ENCODE peak calls at places on chromosomes 5 and 9, in nine cellular contexts. Z is endodermal cell, N is AG10803, M is lower leg skin, V is cardiac muscle cell, U is hepatocyte, G is AG09309, A is epithelial cell of esophagus, W is B cell. O is an unnamed sample.

GRCh38 chr5:56099346-56099745 is 104.6 kb upstream of the IL6ST start:
- DNase-seq in M (no peak), U (no peak), N (peak), A (no peak), W (no peak), Z (no peak), G (peak), V (no peak), O (no peak)

GRCh38 chr5:133052317-133053175 is 733 bp downstream of the HSPA4 start:
- DNase-seq in G (no peak), U (peak), A (peak), N (peak), V (peak), Z (peak), M (peak), W (peak), O (peak)

GRCh38 chr5:139342423-139342723 is 719 bp downstream of the PAIP2 start:
- DNase-seq in A (no peak), N (no peak), U (no peak), V (no peak), Z (no peak), W (peak), M (no peak), G (no peak), O (no peak)

GRCh38 chr5:135887881-135888614 is 7.6 kb downstream of the IL9 start:
- DNase-seq in U (peak), G (no peak), W (no peak), N (peak), V (peak), A (peak), Z (peak), M (no peak), O (peak)

GRCh38 chr5:105956456-105957177 is 1714.1 kb downstream of the EFNA5 start:
- DNase-seq in G (no peak), U (no peak), N (no peak), M (no peak), V (no peak), W (no peak), A (peak), Z (no peak), O (no peak)

GRCh38 chr5:135696317-135696716 is 117.5 kb upstream of the CXCL14 start:
- DNase-seq in Z (peak), M (no peak), N (no peak), V (no peak), U (no peak), A (no peak), W (no peak), G (no peak), O (no peak)

GRCh38 chr9:137744632-137745183 is 125.9 kb downstream of the EHMT1 start:
- DNase-seq in U (no peak), V (no peak), W (no peak), N (no peak), A (no peak), G (no peak), M (no peak), Z (peak), O (no peak)

GRCh38 chr9:131178382-131178781 is 53.0 kb downstream of the NUP214 start:
- DNase-seq in A (peak), U (peak), V (peak), G (no peak), Z (peak), W (peak), M (no peak), N (peak), O (peak)

GRCh38 chr5:168947212-168947868 is 353.6 kb downstream of the SLIT3 start:
- DNase-seq in Z (peak), W (no peak), A (peak), U (peak), G (no peak), M (no peak), V (peak), N (peak), O (peak)

GRCh38 chr5:95715799-95716461 is 15.2 kb upstream of the RHOBTB3 start:
- DNase-seq in Z (no peak), M (no peak), N (peak), A (peak), W (no peak), U (no peak), V (no peak), G (peak), O (peak)

GRCh38 chr5:176817864-176818377 is 7.6 kb downstream of the UNC5A start:
- DNase-seq in M (no peak), Z (peak), W (no peak), A (peak), U (peak), G (no peak), N (no peak), V (peak), O (peak)

GRCh38 chr5:109105631-109106267 is 304.0 kb downstream of the PJA2 start:
- DNase-seq in W (no peak), N (peak), Z (no peak), U (peak), G (peak), V (no peak), A (peak), M (no peak), O (no peak)

GRCh38 chr9:100443781-100444768 is 17.1 kb downstream of the MSANTD3 start:
- DNase-seq in N (peak), W (no peak), G (no peak), M (no peak), A (no peak), V (peak), Z (no peak), U (no peak), O (no peak)

GRCh38 chr9:20620658-20621552 is 1.4 kb downstream of the MLLT3 start:
- DNase-seq in W (no peak), N (peak), G (no peak), M (peak), Z (peak), V (peak), U (peak), A (peak), O (peak)

GRCh38 chr5:31824886-31825774 is 186.2 kb downstream of the PDZD2 start:
- DNase-seq in M (no peak), V (peak), Z (peak), U (peak), A (peak), G (peak), W (no peak), N (peak), O (peak)

GRCh38 chr9:133443982-133444381 is 15.8 kb upstream of the CACFD1 start:
- DNase-seq in V (no peak), M (no peak), N (no peak), Z (no peak), A (peak), W (no peak), U (no peak), G (no peak), O (no peak)

GRCh38 chr5:73901045-73901444 is 275.0 kb downstream of the ARHGEF28 start:
- DNase-seq in A (peak), N (no peak), M (peak), U (peak), V (no peak), W (no peak), G (no peak), Z (no peak), O (no peak)

GRCh38 chr5:139985733-139986132 is 57.4 kb downstream of the NRG2 start:
- DNase-seq in V (peak), U (peak), Z (no peak), G (peak), A (peak), N (peak), W (no peak), M (no peak), O (no peak)

GRCh38 chr9:33125871-33126822 is 41.0 kb downstream of the B4GALT1 start:
- DNase-seq in A (peak), W (peak), V (no peak), Z (no peak), U (peak), M (no peak), G (no peak), N (no peak), O (no peak)

DNA sequence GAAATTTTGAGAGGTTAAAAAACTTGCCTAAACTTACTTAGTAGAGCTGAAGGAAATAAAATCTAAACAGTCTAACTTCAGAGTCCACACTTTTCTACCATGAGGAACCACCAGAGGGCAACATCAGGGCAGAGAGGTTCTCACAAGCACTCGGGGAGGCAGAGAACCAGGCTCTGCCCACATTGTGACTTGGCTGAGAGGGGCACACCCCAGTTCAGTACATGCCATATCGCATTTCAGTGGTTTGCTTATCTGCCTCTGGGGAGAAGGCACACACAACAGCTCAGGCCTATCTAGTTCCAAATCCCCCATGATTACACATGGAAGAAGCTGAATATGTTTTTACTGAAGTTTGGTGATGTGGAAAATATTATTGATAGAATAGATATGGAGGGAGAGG is 49.2 kb downstream of the EQTN start:
- DNase-seq in G (peak), M (no peak), V (peak), N (peak), Z (peak), W (no peak), U (peak), A (peak), O (peak)
- TF ChIP-seq CTCF in G (peak), M (no peak), V (peak), N (peak), Z (peak), W (peak), U (peak), A (peak), O (peak)

GRCh38 chr5:171453988-171454387 is 34.5 kb downstream of the FGF18 start:
- DNase-seq in Z (no peak), A (no peak), W (no peak), M (no peak), U (no peak), N (no peak), G (no peak), V (no peak), O (no peak)

GRCh38 chr5:171451421-171451820 is 32.0 kb downstream of the FGF18 start:
- DNase-seq in V (no peak), Z (no peak), W (no peak), M (no peak), A (no peak), G (no peak), N (no peak), U (no peak), O (no peak)

GRCh38 chr5:171450423-171451246 is 31.2 kb downstream of the FGF18 start:
- DNase-seq in M (peak), N (peak), G (peak), Z (peak), A (peak), W (no peak), V (no peak), U (peak), O (peak)

GRCh38 chr5:171454549-171454948 is 35.1 kb downstream of the FGF18 start:
- DNase-seq in W (no peak), G (no peak), V (peak), M (no peak), Z (no peak), N (no peak), U (no peak), A (no peak), O (no peak)

GRCh38 chr5:171453056-171453725 is 33.7 kb downstream of the FGF18 start:
- DNase-seq in V (no peak), W (no peak), U (no peak), M (no peak), G (no peak), N (no peak), A (no peak), Z (no peak), O (no peak)
- TF ChIP-seq CTCF in V (no peak), W (no peak), U (no peak), M (no peak), G (no peak), N (no peak), A (no peak), Z (peak), O (no peak)

GRCh38 chr5:10111575-10111974 is 138.1 kb downstream of the ATPSCKMT start:
- DNase-seq in U (peak), A (peak), W (no peak), G (peak), M (no peak), Z (peak), N (peak), V (peak), O (peak)
- TF ChIP-seq CTCF in U (peak), A (peak), W (no peak), G (peak), M (no peak), Z (peak), N (peak), V (peak), O (peak)

GRCh38 chr9:695252-695651 is 146.2 kb upstream of the DMRT1 start:
- DNase-seq in N (no peak), A (no peak), W (no peak), Z (no peak), U (no peak), G (no peak), M (no peak), V (no peak), O (no peak)

GRCh38 chr9:698276-698675 is 143.2 kb upstream of the DMRT1 start:
- DNase-seq in M (no peak), U (no peak), W (no peak), Z (no peak), A (peak), N (peak), V (no peak), G (no peak), O (no peak)

GRCh38 chr9:698937-699336 is 142.6 kb upstream of the DMRT1 start:
- DNase-seq in U (no peak), M (no peak), A (no peak), W (no peak), Z (no peak), V (no peak), G (no peak), N (no peak), O (no peak)

GRCh38 chr9:694499-695154 is 146.9 kb upstream of the DMRT1 start:
- DNase-seq in V (no peak), A (peak), G (peak), U (peak), Z (peak), N (peak), M (no peak), W (no peak), O (no peak)

DNA sequence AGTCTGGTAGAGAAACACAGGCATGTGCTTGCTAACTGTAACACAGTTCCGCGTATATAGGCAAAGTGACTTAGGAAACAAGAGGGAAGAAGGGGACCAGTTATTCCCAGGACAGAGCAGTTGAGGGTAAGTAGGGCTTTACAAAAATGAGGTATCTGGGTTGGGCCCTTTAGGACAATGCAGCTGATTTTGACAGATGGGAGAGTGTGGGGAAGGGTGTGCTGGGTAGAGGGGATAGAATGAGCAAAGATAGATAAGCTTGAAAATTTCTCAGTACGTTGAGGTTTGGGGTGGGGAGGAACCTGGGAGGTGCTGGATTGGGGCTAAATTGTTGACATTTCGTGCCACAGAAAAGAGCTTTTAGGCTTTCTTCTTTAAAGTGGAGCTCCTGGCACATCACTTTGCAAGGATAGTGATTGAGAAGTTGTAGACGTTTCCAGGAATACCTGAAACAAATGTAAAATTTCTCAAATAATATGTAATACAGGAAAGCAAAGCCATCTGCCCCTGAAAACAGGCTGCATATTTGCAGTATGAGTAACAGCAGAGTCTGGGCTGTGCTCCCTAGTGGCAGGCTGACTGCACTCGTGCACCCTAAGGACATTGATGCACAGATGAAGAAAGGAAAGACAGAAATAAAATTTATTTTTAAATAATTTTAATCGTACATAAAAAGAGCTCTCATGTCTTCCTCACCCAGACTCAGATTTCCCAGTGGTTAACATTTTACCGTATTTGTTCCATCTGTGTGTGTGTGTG is 145.0 kb upstream of the DMRT1 start:
- DNase-seq in G (no peak), A (peak), V (no peak), W (no peak), M (no peak), U (peak), Z (no peak), N (peak), O (no peak)
- TF ChIP-seq CTCF in G (peak), A (peak), V (peak), W (no peak), M (no peak), U (no peak), Z (no peak), N (peak), O (no peak)

GRCh38 chr5:7396169-7397004 is 449 bp downstream of the ADCY2 start:
- DNase-seq in A (peak), Z (peak), N (peak), U (peak), V (peak), W (no peak), M (no peak), G (no peak), O (peak)

GRCh38 chr5:7393921-7394799 is 1.8 kb upstream of the ADCY2 start:
- DNase-seq in N (no peak), A (no peak), G (no peak), V (no peak), W (no peak), M (no peak), U (no peak), Z (peak), O (no peak)

GRCh38 chr5:7395432-7396168 is at the start of gene ADCY2:
- DNase-seq in V (no peak), A (no peak), M (no peak), U (no peak), N (no peak), Z (peak), G (no peak), W (no peak), O (no peak)

GRCh38 chr5:7397005-7397546 is 1.1 kb downstream of the ADCY2 start:
- DNase-seq in M (no peak), W (no peak), Z (peak), U (peak), N (no peak), G (no peak), V (no peak), A (no peak), O (no peak)

DNA sequence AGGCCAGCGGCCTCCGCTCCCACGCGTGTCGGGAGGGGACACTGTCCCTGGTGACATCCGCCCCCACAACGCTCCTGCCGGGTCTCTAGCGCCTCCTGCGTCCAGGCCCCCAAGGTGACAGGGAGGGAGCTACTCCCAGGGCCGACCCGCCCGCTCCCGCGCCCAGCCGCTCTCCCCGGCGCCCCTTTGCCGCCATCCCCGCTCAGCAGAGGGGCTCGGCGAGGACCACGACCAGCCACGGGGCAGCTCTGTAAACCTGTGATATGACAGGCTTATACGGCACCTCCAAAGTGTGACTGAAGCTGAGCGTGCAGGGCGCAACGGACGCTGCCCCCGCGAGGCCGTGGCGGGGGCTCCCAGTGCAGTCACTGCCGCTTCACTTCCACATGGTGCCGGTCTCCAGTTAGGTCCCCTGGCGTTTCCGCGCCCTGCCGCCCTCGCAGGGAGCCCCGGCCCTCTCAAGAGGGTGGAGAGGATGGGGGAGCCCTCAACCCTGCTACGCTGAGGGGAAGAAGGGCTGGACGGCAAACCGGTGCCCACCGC is 978 bp upstream of the ADCY2 start:
- DNase-seq in N (no peak), U (peak), G (no peak), Z (peak), W (no peak), M (peak), V (no peak), A (no peak), O (no peak)
- TF ChIP-seq CTCF in N (no peak), U (peak), G (no peak), Z (peak), W (no peak), M (no peak), V (no peak), A (no peak), O (no peak)

GRCh38 chr9:111036068-111036789 is 2.0 kb downstream of the LPAR1 start:
- DNase-seq in V (no peak), G (no peak), N (peak), W (no peak), Z (peak), M (peak), U (peak), A (peak), O (no peak)
- TF ChIP-seq CTCF in V (peak), G (peak), N (peak), W (no peak), Z (peak), M (no peak), U (peak), A (peak), O (no peak)

DNA sequence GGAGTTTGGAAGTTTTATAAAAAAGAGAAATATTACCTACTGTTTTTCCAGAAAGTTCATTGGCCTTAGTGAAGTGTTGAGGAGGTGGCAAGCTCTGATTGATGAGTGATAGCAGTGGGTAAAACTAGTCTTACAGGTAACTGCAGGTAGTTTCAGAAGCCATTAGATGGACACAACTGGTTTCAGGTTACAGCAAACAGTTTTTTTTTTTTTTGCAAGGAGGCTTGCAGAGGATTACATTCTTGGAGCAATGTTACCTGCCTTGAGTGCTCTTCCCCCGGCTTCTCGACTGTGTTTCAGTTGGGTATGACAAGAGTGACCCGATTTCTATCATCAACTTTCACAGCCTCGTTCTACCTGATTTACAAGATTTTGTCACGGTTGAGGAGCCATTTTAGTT is 333.4 kb downstream of the YTHDC2 start:
- DNase-seq in G (no peak), A (peak), U (peak), M (no peak), W (no peak), V (no peak), Z (no peak), N (no peak), O (no peak)
- TF ChIP-seq CTCF in G (no peak), A (no peak), U (no peak), M (no peak), W (no peak), V (no peak), Z (no peak), N (no peak), O (no peak)

DNA sequence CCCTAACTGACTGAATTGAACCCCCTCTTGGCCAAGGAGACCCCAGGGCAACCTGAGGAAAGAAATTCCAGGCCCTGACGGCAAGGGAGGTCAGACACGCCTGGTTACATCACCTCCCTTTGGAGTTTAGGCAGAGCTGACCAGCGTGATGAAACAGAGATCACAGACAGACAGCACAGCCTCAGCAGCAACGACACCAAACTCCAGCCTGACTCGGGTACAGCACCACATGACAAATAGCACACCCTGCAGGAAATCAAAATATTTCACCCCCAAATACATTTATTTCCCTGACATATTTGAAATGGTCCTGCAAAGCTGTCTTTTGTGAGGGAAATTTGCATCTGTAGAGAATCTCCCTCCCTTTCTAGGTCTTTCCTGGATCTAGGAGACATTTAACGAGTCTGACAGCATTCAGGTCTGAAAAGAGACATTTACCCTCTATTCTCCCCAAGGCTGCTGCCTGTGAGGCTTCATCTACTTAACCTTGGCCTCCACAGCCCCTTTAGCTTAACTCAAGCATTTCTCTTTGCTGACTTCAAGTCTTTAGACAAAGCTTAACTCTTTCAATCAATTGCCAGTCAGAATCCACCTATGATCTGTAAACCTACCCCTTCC is 2.6 kb downstream of the QSOX2 start:
- DNase-seq in U (no peak), A (peak), G (no peak), W (no peak), V (no peak), N (no peak), M (no peak), Z (no peak), O (no peak)
- TF ChIP-seq CTCF in U (no peak), A (peak), G (no peak), W (peak), V (no peak), N (no peak), M (no peak), Z (peak), O (no peak)